ENCODE peak calls at places on chromosomes 2 and 18, in ten cellular contexts. Y is NCI-H1436; K is fibroblast of the conjunctiva; A is stimulated activated CD4-positive, alpha-beta T cell treated with anti-CD3 and anti-CD28 coated beads, Interleukin-1b, Interleukin-23, amount 100 ng/mL, for 24 hours; J is GM18507; T is BE2C; D is H54; W is BJ; P is fibroblast of lung; V is effector memory CD8-positive, alpha-beta T cell. I is an unnamed sample.

GRCh38 chr2:25685030-25685429 is 11.7 kb upstream of the DTNB start:
- DNase-seq in Y (no peak), K (no peak), A (no peak), J (no peak), T (no peak), D (no peak), W (no peak), P (no peak), V (no peak), I (no peak)

GRCh38 chr2:6791682-6792081 is 74.0 kb downstream of the CMPK2 start:
- DNase-seq in Y (no peak), K (no peak), A (no peak), J (no peak), T (peak), D (no peak), W (no peak), P (no peak), V (no peak), I (no peak)

GRCh38 chr18:37657413-37657965 is 91.9 kb upstream of the CELF4 start:
- DNase-seq in Y (no peak), K (no peak), A (no peak), J (no peak), T (no peak), D (no peak), W (no peak), P (no peak), V (no peak), I (no peak)

GRCh38 chr2:96702098-96702785 is 37.6 kb downstream of the LMAN2L start:
- DNase-seq in Y (no peak), K (no peak), A (no peak), J (no peak), T (no peak), D (no peak), W (no peak), P (no peak), V (no peak), I (no peak)

GRCh38 chr2:74094291-74094690 is 53.4 kb downstream of the BOLA3 start:
- DNase-seq in Y (no peak), K (no peak), A (no peak), J (no peak), T (no peak), D (no peak), W (no peak), P (no peak), V (no peak), I (no peak)

GRCh38 chr18:63199743-63200241 is 119.8 kb downstream of the BCL2 start:
- DNase-seq in Y (no peak), K (no peak), A (no peak), J (no peak), T (no peak), D (no peak), W (no peak), P (no peak), V (peak), I (no peak)

GRCh38 chr2:197435598-197436435 is 989 bp upstream of the SF3B1 start:
- DNase-seq in Y (no peak), K (no peak), A (no peak), J (no peak), T (no peak), D (no peak), W (no peak), P (no peak), V (no peak), I (no peak)

GRCh38 chr2:135960598-135961551 is 24.6 kb downstream of the DARS1 start:
- DNase-seq in Y (peak), K (no peak), A (no peak), J (no peak), T (no peak), D (no peak), W (no peak), P (peak), V (no peak), I (no peak)

GRCh38 chr18:44742741-44743311 is 62.1 kb downstream of the SETBP1 start:
- DNase-seq in Y (peak), K (peak), A (no peak), J (no peak), T (peak), D (no peak), W (peak), P (peak), V (no peak), I (peak)

GRCh38 chr2:20050104-20050711 is 1.2 kb downstream of the LAPTM4A start:
- DNase-seq in Y (peak), K (peak), A (no peak), J (no peak), T (no peak), D (no peak), W (no peak), P (peak), V (peak), I (peak)

GRCh38 chr18:41150316-41150715 is 804.7 kb upstream of the PIK3C3 start:
- DNase-seq in Y (peak), K (no peak), A (no peak), J (no peak), T (no peak), D (no peak), W (no peak), P (no peak), V (no peak), I (no peak)

GRCh38 chr2:231058761-231059550 is 2.3 kb downstream of the PSMD1 start:
- DNase-seq in Y (no peak), K (no peak), A (no peak), J (no peak), T (no peak), D (no peak), W (no peak), P (no peak), V (no peak), I (peak)

GRCh38 chr2:164954954-164955701 is at the start of gene SLC38A11:
- DNase-seq in Y (no peak), K (no peak), A (no peak), J (no peak), T (peak), D (no peak), W (no peak), P (no peak), V (no peak), I (no peak)

GRCh38 chr2:74741076-74741460 is 87.0 kb downstream of the SEMA4F start:
- DNase-seq in Y (no peak), K (no peak), A (no peak), J (no peak), T (no peak), D (peak), W (no peak), P (no peak), V (no peak), I (no peak)